ENCODE peak calls at places on chromosomes 5 and 9, in four cellular contexts. S, E, I and R are unnamed samples.

GRCh38 chr5:80083115-80083890 is 48.2 kb downstream of the THBS4 start:
- DNase-seq in S (peak; percentile 22), E (no peak), I (peak; percentile 19), R (peak; percentile 56)

GRCh38 chr5:167816354-167816753 is 475.1 kb upstream of the WWC1 start:
- DNase-seq in S (no peak), I (no peak), E (no peak), R (no peak)

GRCh38 chr9:2119490-2120046 is 104.4 kb downstream of the SMARCA2 start:
- DNase-seq in I (no peak), E (no peak), S (no peak), R (no peak)

GRCh38 chr5:151585970-151586369 is 5.2 kb downstream of the FAT2 start:
- DNase-seq in E (peak; percentile 29), S (no peak), I (no peak), R (peak; percentile 5)

GRCh38 chr9:130295945-130296782 is 30.6 kb downstream of the HMCN2 start:
- DNase-seq in E (no peak), S (no peak), I (no peak), R (no peak)

GRCh38 chr9:126114409-126114760 is 212.2 kb upstream of the MVB12B start:
- DNase-seq in E (no peak), I (no peak), S (no peak), R (no peak)

GRCh38 chr5:112475747-112476435 is 56.8 kb upstream of the EPB41L4A start:
- DNase-seq in S (no peak), E (no peak), I (no peak), R (no peak)

GRCh38 chr5:86526811-86527348 is 90.9 kb upstream of the COX7C start:
- DNase-seq in E (no peak), I (no peak), S (no peak), R (no peak)

DNA sequence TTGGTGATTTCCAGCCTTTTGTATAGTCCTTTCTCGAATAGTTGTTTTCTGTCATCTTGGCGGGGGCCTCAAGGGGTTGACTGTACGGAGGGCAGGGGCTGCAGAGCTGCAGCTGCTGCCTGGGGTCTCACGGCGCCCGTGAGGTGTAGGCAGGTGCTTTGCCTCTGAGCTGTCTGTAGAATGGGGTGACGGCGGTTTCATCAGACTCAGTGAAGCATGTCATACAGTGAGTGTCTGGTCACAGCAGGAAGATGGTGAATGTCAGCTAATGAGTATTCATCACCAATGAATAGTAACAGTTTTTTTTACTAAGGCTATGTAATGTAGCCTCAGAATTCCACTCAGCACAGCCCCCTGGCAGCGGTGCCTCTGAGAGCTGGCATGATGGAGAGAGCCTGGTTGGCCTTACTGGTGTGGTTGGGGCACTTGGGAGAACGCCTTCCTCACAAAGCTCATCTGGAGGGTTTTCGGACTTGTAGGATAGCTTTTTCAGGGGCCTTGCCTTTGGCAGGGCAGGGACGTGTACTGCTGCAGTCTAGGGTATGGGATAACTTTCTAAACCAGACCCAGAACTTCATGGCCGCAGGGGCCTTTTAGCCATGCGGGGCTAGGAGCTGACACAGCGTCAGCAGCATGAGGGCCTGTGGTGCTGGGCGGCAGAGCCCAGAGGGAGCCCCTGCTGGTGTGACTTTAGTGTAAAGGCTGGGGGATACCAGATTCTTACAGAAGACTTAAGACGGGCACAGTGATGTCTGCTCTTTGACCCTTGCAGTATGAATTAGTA is 15.0 kb downstream of the TENT4A start:
- DNase-seq in S (no peak), I (no peak), E (no peak), R (no peak)
- TF ChIP-seq CTCF in S (no peak), I (no peak), E (no peak), R (no peak)

GRCh38 chr9:4096121-4096520 is 203.7 kb downstream of the GLIS3 start:
- DNase-seq in S (no peak), I (no peak), E (no peak), R (no peak)

GRCh38 chr9:4088680-4089079 is 211.2 kb downstream of the GLIS3 start:
- DNase-seq in S (no peak), E (no peak), I (no peak), R (no peak)

GRCh38 chr9:4086119-4087088 is 213.5 kb downstream of the GLIS3 start:
- DNase-seq in S (no peak), E (no peak), I (no peak), R (no peak)

GRCh38 chr9:4092793-4093709 is 206.8 kb downstream of the GLIS3 start:
- DNase-seq in I (no peak), S (no peak), E (no peak), R (no peak)

GRCh38 chr9:4090491-4090890 is 209.4 kb downstream of the GLIS3 start:
- DNase-seq in S (no peak), E (no peak), I (no peak), R (no peak)
- TF ChIP-seq CTCF in S (no peak), E (no peak), I (no peak), R (no peak)

GRCh38 chr5:139481580-139482049 is 943 bp downstream of the STING1 start:
- DNase-seq in E (peak; percentile 31), I (no peak), S (peak; percentile 56), R (no peak)
- TF ChIP-seq CTCF in E (peak; percentile 49), I (no peak), S (no peak), R (peak; percentile 47)

GRCh38 chr9:87910821-87911220 is 6.9 kb upstream of the SPATA31C1 start:
- DNase-seq in E (no peak), I (no peak), S (no peak), R (peak; percentile 28)

GRCh38 chr9:87909310-87910041 is 8.3 kb upstream of the SPATA31C1 start:
- DNase-seq in E (no peak), I (no peak), S (peak; percentile 96), R (no peak)
- TF ChIP-seq CTCF in E (no peak), I (no peak), S (peak; percentile 36), R (no peak)

DNA sequence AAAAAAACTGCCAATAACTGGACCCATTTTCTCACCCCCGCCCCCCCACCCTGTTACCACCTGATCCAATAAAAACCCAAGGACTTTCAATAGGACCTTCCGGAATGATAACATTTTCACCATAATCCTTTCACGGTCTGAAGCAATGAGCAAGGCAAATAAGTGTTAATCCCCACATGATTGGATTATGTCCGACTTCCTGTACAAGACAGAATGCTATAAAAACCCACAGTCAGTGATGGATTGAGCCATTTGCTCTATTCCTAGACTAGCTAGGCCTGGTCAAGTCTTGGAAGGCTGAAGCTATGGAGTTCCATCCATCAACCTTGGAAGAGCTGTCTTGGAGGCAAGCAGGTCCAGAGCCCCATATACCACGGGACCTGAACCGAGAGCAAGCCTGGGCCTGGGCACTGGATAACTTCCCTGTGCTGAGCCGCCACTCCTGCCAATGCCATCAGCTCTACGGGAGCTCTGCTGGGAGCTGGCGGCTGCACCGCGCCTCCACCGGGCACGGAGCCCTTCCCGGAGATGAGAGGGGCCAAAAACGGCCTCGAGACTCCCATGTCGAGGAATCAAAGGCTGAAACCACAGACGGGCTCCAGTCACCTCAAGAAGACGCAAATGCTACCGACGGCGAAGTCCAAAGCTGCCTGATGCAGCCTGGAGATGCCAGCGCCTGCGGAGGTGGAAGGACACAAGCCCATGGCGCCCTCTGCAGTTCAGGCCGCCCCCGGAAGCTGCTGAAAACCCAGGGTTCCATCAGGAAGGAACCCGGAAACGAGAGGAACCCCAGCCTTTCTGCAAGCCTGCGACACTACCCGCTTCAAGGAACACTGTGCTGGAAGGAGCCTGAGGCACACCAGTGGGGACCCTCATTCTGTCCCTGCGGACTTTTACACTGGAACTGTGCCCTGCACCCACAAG is 69.2 kb downstream of the ANXA2R start:
- DNase-seq in S (no peak), I (no peak), E (peak; percentile 29), R (no peak)
- TF ChIP-seq CTCF in S (no peak), I (no peak), E (peak; percentile 27), R (no peak)

DNA sequence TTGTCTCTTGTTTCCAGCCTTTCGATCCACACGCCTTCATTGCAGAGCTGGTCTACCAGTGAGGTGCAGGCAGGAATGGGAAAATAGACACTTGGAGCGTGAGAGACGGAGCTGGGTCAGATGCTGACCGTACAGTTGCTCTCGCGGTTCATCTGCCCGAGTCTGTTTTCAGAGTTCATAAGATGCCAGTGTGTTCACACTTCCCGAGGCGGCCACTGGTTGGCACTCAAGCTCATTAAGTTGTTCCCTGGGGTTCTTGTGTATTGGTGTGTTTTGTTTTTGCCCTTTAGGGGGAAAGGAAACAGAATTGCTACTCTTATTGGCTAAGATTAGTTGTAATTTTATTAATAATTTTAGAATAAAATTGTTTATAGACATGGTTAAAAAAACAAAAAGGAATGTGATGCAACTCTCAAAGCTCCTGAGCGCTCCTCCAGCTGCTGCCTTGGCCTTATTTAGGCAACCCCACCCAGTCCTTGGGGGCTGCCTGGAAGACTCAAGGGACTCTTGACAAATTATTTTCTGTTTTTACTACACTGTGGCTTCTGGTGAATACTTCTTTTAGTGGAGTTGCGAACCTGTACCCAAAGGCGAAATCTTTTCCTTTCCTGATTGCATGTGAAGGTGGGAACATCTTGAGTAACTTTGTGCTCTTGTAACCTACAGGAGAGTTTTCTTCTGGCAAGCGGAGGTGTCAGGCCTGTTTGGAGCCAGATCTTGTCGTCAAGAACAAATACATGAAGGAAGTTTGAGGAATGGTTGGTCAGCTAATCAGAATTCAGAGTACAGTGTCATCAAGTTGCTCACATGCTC is 146.1 kb downstream of the MAST4 start:
- DNase-seq in I (no peak), S (peak; percentile 26), E (peak; percentile 37), R (no peak)
- TF ChIP-seq CTCF in I (no peak), S (peak; percentile 19), E (peak; percentile 56), R (no peak)

DNA sequence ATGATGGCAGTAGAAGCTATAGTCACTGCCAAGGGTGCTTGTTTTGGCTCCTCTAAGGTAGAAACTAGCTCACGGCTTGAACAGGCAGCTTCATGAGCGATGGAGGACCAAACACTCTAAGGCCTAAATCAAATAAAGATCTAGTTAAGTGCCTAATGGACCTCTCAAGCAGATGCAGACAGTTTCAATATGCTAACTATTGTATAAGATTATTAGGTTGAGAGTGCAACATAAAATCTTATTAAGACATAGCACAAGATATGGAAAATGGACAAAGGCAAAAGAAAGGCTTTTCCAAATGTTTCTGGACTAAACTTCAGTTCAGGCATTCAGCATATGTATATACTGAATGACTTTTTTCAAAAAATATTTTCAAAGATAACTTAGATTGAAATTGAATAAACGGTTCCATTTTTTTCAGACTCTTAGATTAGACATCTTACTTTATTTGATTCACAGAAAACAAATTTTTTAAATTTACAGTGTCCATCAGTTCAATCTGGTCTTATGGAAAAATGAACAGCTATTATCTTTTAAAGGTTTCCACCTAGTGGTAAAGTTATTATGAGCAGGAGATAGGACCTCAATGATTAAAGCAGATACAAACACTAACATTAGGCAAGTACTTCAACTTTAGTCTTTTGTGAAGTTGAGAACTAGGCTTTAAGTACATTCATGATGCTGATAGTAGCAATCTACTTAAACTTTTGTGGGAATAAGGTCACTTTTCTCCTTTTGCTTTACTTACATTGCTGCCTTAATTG is 1167.7 kb downstream of the MAT2B start:
- DNase-seq in I (no peak), E (no peak), S (no peak), R (no peak)
- TF ChIP-seq CTCF in I (no peak), E (no peak), S (no peak), R (no peak)

GRCh38 chr9:22446950-22447606 is 454 bp downstream of the DMRTA1 start:
- DNase-seq in S (peak; percentile 71), I (no peak), E (peak; percentile 67), R (no peak)
- TF ChIP-seq CTCF in S (peak; percentile 9), I (peak; percentile 15), E (no peak), R (peak; percentile 8)

GRCh38 chr9:26863074-26863473 is 29.5 kb downstream of the CAAP1 start:
- DNase-seq in E (no peak), S (no peak), I (no peak), R (no peak)
- TF ChIP-seq CTCF in E (peak; percentile 30), S (no peak), I (no peak), R (peak; percentile 25)

GRCh38 chr5:42001673-42002072 is 76.6 kb downstream of the FBXO4 start:
- DNase-seq in I (no peak), S (no peak), E (no peak), R (no peak)
- TF ChIP-seq CTCF in I (no peak), S (no peak), E (no peak), R (no peak)